ENCODE peak calls at places on chromosomes 4 and X, in nine cellular contexts. One of them, this sample, is unnamed.

GRCh38 chr4:170198742-170199141 is 109.0 kb upstream of the AADAT start:
- DNase-seq in central memory CD4-positive, alpha-beta T cell: no peak
- DNase-seq in midbrain: peak; percentile 0
- DNase-seq in ovary: no peak
- DNase-seq in nephron progenitor cell: no peak
- DNase-seq in endothelial cell: no peak
- DNase-seq in activated CD4-positive, alpha-beta T cell treated with anti-CD3 and anti-CD28 coated beads, Interleukin-2, amount 10 ng/mL, durations not matched to agents 7 days and 5 days: no peak
- DNase-seq in dermis blood vessel endothelial cell: no peak
- DNase-seq in NCI-H2081: no peak
- DNase-seq in this sample: no peak

GRCh38 chr4:4858527-4858926 is 938 bp upstream of the MSX1 start:
- DNase-seq in dermis blood vessel endothelial cell: no peak
- DNase-seq in endothelial cell: no peak
- DNase-seq in nephron progenitor cell: no peak
- DNase-seq in ovary: peak; percentile 26
- DNase-seq in NCI-H2081: no peak
- DNase-seq in activated CD4-positive, alpha-beta T cell treated with anti-CD3 and anti-CD28 coated beads, Interleukin-2, amount 10 ng/mL, durations not matched to agents 7 days and 5 days: no peak
- DNase-seq in central memory CD4-positive, alpha-beta T cell: no peak
- DNase-seq in midbrain: no peak
- DNase-seq in this sample: no peak

GRCh38 chrX:110852180-110852579 is 56.6 kb upstream of the CHRDL1 start:
- DNase-seq in NCI-H2081: peak; percentile 36
- DNase-seq in midbrain: no peak
- DNase-seq in endothelial cell: peak; percentile 20
- DNase-seq in ovary: no peak
- DNase-seq in activated CD4-positive, alpha-beta T cell treated with anti-CD3 and anti-CD28 coated beads, Interleukin-2, amount 10 ng/mL, durations not matched to agents 7 days and 5 days: peak; percentile 5
- DNase-seq in central memory CD4-positive, alpha-beta T cell: no peak
- DNase-seq in dermis blood vessel endothelial cell: peak; percentile 25
- DNase-seq in nephron progenitor cell: peak; percentile 36
- DNase-seq in this sample: no peak

GRCh38 chrX:12210921-12211320 is 72.6 kb downstream of the FRMPD4 start:
- DNase-seq in endothelial cell: no peak
- DNase-seq in central memory CD4-positive, alpha-beta T cell: no peak
- DNase-seq in ovary: no peak
- DNase-seq in NCI-H2081: no peak
- DNase-seq in midbrain: no peak
- DNase-seq in dermis blood vessel endothelial cell: no peak
- DNase-seq in activated CD4-positive, alpha-beta T cell treated with anti-CD3 and anti-CD28 coated beads, Interleukin-2, amount 10 ng/mL, durations not matched to agents 7 days and 5 days: no peak
- DNase-seq in nephron progenitor cell: no peak
- DNase-seq in this sample: no peak

GRCh38 chrX:155231163-155231562 is 14.9 kb downstream of the VBP1 start:
- DNase-seq in endothelial cell: no peak
- DNase-seq in activated CD4-positive, alpha-beta T cell treated with anti-CD3 and anti-CD28 coated beads, Interleukin-2, amount 10 ng/mL, durations not matched to agents 7 days and 5 days: no peak
- DNase-seq in dermis blood vessel endothelial cell: no peak
- DNase-seq in central memory CD4-positive, alpha-beta T cell: no peak
- DNase-seq in nephron progenitor cell: no peak
- DNase-seq in NCI-H2081: no peak
- DNase-seq in midbrain: no peak
- DNase-seq in ovary: no peak
- DNase-seq in this sample: no peak

GRCh38 chr4:151730003-151730559 is 30.7 kb downstream of the GATB start:
- DNase-seq in endothelial cell: no peak
- DNase-seq in activated CD4-positive, alpha-beta T cell treated with anti-CD3 and anti-CD28 coated beads, Interleukin-2, amount 10 ng/mL, durations not matched to agents 7 days and 5 days: no peak
- DNase-seq in midbrain: no peak
- DNase-seq in ovary: no peak
- DNase-seq in nephron progenitor cell: peak; percentile 22
- DNase-seq in NCI-H2081: no peak
- DNase-seq in central memory CD4-positive, alpha-beta T cell: no peak
- DNase-seq in dermis blood vessel endothelial cell: no peak
- DNase-seq in this sample: no peak

GRCh38 chr4:176792348-176793059 is at the start of gene VEGFC:
- DNase-seq in central memory CD4-positive, alpha-beta T cell: no peak
- DNase-seq in midbrain: peak; percentile 32
- DNase-seq in NCI-H2081: peak; percentile 10
- DNase-seq in dermis blood vessel endothelial cell: peak; percentile 86
- DNase-seq in endothelial cell: peak; percentile 65
- DNase-seq in ovary: peak; percentile 66
- DNase-seq in activated CD4-positive, alpha-beta T cell treated with anti-CD3 and anti-CD28 coated beads, Interleukin-2, amount 10 ng/mL, durations not matched to agents 7 days and 5 days: peak; percentile 9
- DNase-seq in nephron progenitor cell: peak; percentile 80
- DNase-seq in this sample: no peak

GRCh38 chrX:10833299-10834169 is 213.1 kb upstream of the MID1 start:
- DNase-seq in central memory CD4-positive, alpha-beta T cell: no peak
- DNase-seq in NCI-H2081: no peak
- DNase-seq in ovary: peak; percentile 36
- DNase-seq in activated CD4-positive, alpha-beta T cell treated with anti-CD3 and anti-CD28 coated beads, Interleukin-2, amount 10 ng/mL, durations not matched to agents 7 days and 5 days: no peak
- DNase-seq in midbrain: no peak
- DNase-seq in nephron progenitor cell: peak; percentile 32
- DNase-seq in dermis blood vessel endothelial cell: peak; percentile 0
- DNase-seq in endothelial cell: peak; percentile 16
- DNase-seq in this sample: no peak

GRCh38 chr4:2222838-2223237 is 19.1 kb downstream of the HAUS3 start:
- DNase-seq in dermis blood vessel endothelial cell: no peak
- DNase-seq in midbrain: no peak
- DNase-seq in endothelial cell: no peak
- DNase-seq in ovary: no peak
- DNase-seq in NCI-H2081: no peak
- DNase-seq in activated CD4-positive, alpha-beta T cell treated with anti-CD3 and anti-CD28 coated beads, Interleukin-2, amount 10 ng/mL, durations not matched to agents 7 days and 5 days: no peak
- DNase-seq in nephron progenitor cell: no peak
- DNase-seq in central memory CD4-positive, alpha-beta T cell: no peak
- DNase-seq in this sample: no peak

GRCh38 chr4:112403072-112403945 is 106.1 kb downstream of the ALPK1 start:
- DNase-seq in central memory CD4-positive, alpha-beta T cell: no peak
- DNase-seq in nephron progenitor cell: no peak
- DNase-seq in activated CD4-positive, alpha-beta T cell treated with anti-CD3 and anti-CD28 coated beads, Interleukin-2, amount 10 ng/mL, durations not matched to agents 7 days and 5 days: no peak
- DNase-seq in dermis blood vessel endothelial cell: no peak
- DNase-seq in endothelial cell: no peak
- DNase-seq in NCI-H2081: no peak
- DNase-seq in midbrain: peak; percentile 42
- DNase-seq in ovary: no peak
- DNase-seq in this sample: no peak

GRCh38 chrX:19840899-19841648 is 46.3 kb downstream of the SH3KBP1 start:
- DNase-seq in NCI-H2081: no peak
- DNase-seq in ovary: no peak
- DNase-seq in nephron progenitor cell: no peak
- DNase-seq in midbrain: no peak
- DNase-seq in activated CD4-positive, alpha-beta T cell treated with anti-CD3 and anti-CD28 coated beads, Interleukin-2, amount 10 ng/mL, durations not matched to agents 7 days and 5 days: peak; percentile 70
- DNase-seq in central memory CD4-positive, alpha-beta T cell: peak; percentile 52
- DNase-seq in dermis blood vessel endothelial cell: no peak
- DNase-seq in endothelial cell: no peak
- DNase-seq in this sample: no peak

GRCh38 chr4:173325007-173325736 is 9.0 kb downstream of the HMGB2 start:
- DNase-seq in dermis blood vessel endothelial cell: no peak
- DNase-seq in NCI-H2081: no peak
- DNase-seq in nephron progenitor cell: no peak
- DNase-seq in ovary: no peak
- DNase-seq in midbrain: no peak
- DNase-seq in central memory CD4-positive, alpha-beta T cell: no peak
- DNase-seq in endothelial cell: no peak
- DNase-seq in activated CD4-positive, alpha-beta T cell treated with anti-CD3 and anti-CD28 coated beads, Interleukin-2, amount 10 ng/mL, durations not matched to agents 7 days and 5 days: no peak
- DNase-seq in this sample: no peak

GRCh38 chr4:74230902-74231499 is 73.1 kb downstream of the MTHFD2L start:
- DNase-seq in ovary: no peak
- DNase-seq in dermis blood vessel endothelial cell: peak; percentile 76
- DNase-seq in nephron progenitor cell: no peak
- DNase-seq in activated CD4-positive, alpha-beta T cell treated with anti-CD3 and anti-CD28 coated beads, Interleukin-2, amount 10 ng/mL, durations not matched to agents 7 days and 5 days: no peak
- DNase-seq in central memory CD4-positive, alpha-beta T cell: no peak
- DNase-seq in endothelial cell: no peak
- DNase-seq in NCI-H2081: no peak
- DNase-seq in midbrain: no peak
- DNase-seq in this sample: no peak

GRCh38 chr4:48445704-48446103 is 37.4 kb upstream of the SLC10A4 start:
- DNase-seq in activated CD4-positive, alpha-beta T cell treated with anti-CD3 and anti-CD28 coated beads, Interleukin-2, amount 10 ng/mL, durations not matched to agents 7 days and 5 days: no peak
- DNase-seq in endothelial cell: no peak
- DNase-seq in central memory CD4-positive, alpha-beta T cell: peak; percentile 2
- DNase-seq in midbrain: no peak
- DNase-seq in nephron progenitor cell: no peak
- DNase-seq in dermis blood vessel endothelial cell: peak; percentile 46
- DNase-seq in ovary: no peak
- DNase-seq in NCI-H2081: no peak
- DNase-seq in this sample: no peak

GRCh38 chrX:137352101-137352660 is 213.7 kb upstream of the ZIC3 start:
- DNase-seq in ovary: no peak
- DNase-seq in activated CD4-positive, alpha-beta T cell treated with anti-CD3 and anti-CD28 coated beads, Interleukin-2, amount 10 ng/mL, durations not matched to agents 7 days and 5 days: no peak
- DNase-seq in midbrain: no peak
- DNase-seq in nephron progenitor cell: no peak
- DNase-seq in central memory CD4-positive, alpha-beta T cell: no peak
- DNase-seq in dermis blood vessel endothelial cell: no peak
- DNase-seq in endothelial cell: no peak
- DNase-seq in NCI-H2081: no peak
- DNase-seq in this sample: no peak

GRCh38 chr4:1353186-1354055 is 6.4 kb downstream of the UVSSA start:
- DNase-seq in ovary: no peak
- DNase-seq in dermis blood vessel endothelial cell: no peak
- DNase-seq in endothelial cell: no peak
- DNase-seq in midbrain: no peak
- DNase-seq in NCI-H2081: no peak
- DNase-seq in activated CD4-positive, alpha-beta T cell treated with anti-CD3 and anti-CD28 coated beads, Interleukin-2, amount 10 ng/mL, durations not matched to agents 7 days and 5 days: no peak
- DNase-seq in nephron progenitor cell: no peak
- DNase-seq in central memory CD4-positive, alpha-beta T cell: no peak
- DNase-seq in this sample: no peak

GRCh38 chr4:86512631-86513030 is 81.5 kb upstream of the PTPN13 start:
- DNase-seq in ovary: no peak
- DNase-seq in activated CD4-positive, alpha-beta T cell treated with anti-CD3 and anti-CD28 coated beads, Interleukin-2, amount 10 ng/mL, durations not matched to agents 7 days and 5 days: no peak
- DNase-seq in NCI-H2081: no peak
- DNase-seq in nephron progenitor cell: no peak
- DNase-seq in endothelial cell: no peak
- DNase-seq in dermis blood vessel endothelial cell: no peak
- DNase-seq in central memory CD4-positive, alpha-beta T cell: no peak
- DNase-seq in midbrain: no peak
- DNase-seq in this sample: no peak

GRCh38 chr4:185991750-185992149 is 77.2 kb upstream of the TLR3 start:
- DNase-seq in NCI-H2081: no peak
- DNase-seq in central memory CD4-positive, alpha-beta T cell: no peak
- DNase-seq in midbrain: no peak
- DNase-seq in dermis blood vessel endothelial cell: no peak
- DNase-seq in activated CD4-positive, alpha-beta T cell treated with anti-CD3 and anti-CD28 coated beads, Interleukin-2, amount 10 ng/mL, durations not matched to agents 7 days and 5 days: no peak
- DNase-seq in ovary: no peak
- DNase-seq in endothelial cell: no peak
- DNase-seq in nephron progenitor cell: no peak
- DNase-seq in this sample: no peak

GRCh38 chrX:129957241-129958099 is 25.0 kb upstream of the BCORL1 start:
- DNase-seq in nephron progenitor cell: peak; percentile 68
- DNase-seq in dermis blood vessel endothelial cell: peak; percentile 52
- DNase-seq in NCI-H2081: no peak
- DNase-seq in endothelial cell: peak; percentile 61
- DNase-seq in activated CD4-positive, alpha-beta T cell treated with anti-CD3 and anti-CD28 coated beads, Interleukin-2, amount 10 ng/mL, durations not matched to agents 7 days and 5 days: peak; percentile 31
- DNase-seq in midbrain: no peak
- DNase-seq in central memory CD4-positive, alpha-beta T cell: no peak
- DNase-seq in ovary: peak; percentile 75
- DNase-seq in this sample: no peak

GRCh38 chr4:108651068-108651794 is 832 bp downstream of the OSTC start:
- DNase-seq in ovary: no peak
- DNase-seq in activated CD4-positive, alpha-beta T cell treated with anti-CD3 and anti-CD28 coated beads, Interleukin-2, amount 10 ng/mL, durations not matched to agents 7 days and 5 days: no peak
- DNase-seq in NCI-H2081: no peak
- DNase-seq in midbrain: no peak
- DNase-seq in endothelial cell: no peak
- DNase-seq in central memory CD4-positive, alpha-beta T cell: no peak
- DNase-seq in nephron progenitor cell: no peak
- DNase-seq in dermis blood vessel endothelial cell: peak; percentile 72
- DNase-seq in this sample: peak; percentile 23

GRCh38 chr4:186712690-186713089 is 11.0 kb downstream of the FAT1 start:
- DNase-seq in central memory CD4-positive, alpha-beta T cell: no peak
- DNase-seq in midbrain: no peak
- DNase-seq in NCI-H2081: no peak
- DNase-seq in nephron progenitor cell: no peak
- DNase-seq in dermis blood vessel endothelial cell: no peak
- DNase-seq in endothelial cell: no peak
- DNase-seq in ovary: no peak
- DNase-seq in activated CD4-positive, alpha-beta T cell treated with anti-CD3 and anti-CD28 coated beads, Interleukin-2, amount 10 ng/mL, durations not matched to agents 7 days and 5 days: no peak
- DNase-seq in this sample: no peak

GRCh38 chrX:9566150-9566621 is 101.3 kb downstream of the TBL1X start:
- DNase-seq in central memory CD4-positive, alpha-beta T cell: no peak
- DNase-seq in ovary: peak; percentile 70
- DNase-seq in nephron progenitor cell: no peak
- DNase-seq in NCI-H2081: peak; percentile 11
- DNase-seq in activated CD4-positive, alpha-beta T cell treated with anti-CD3 and anti-CD28 coated beads, Interleukin-2, amount 10 ng/mL, durations not matched to agents 7 days and 5 days: peak; percentile 7
- DNase-seq in dermis blood vessel endothelial cell: peak; percentile 84
- DNase-seq in endothelial cell: no peak
- DNase-seq in midbrain: peak; percentile 39
- DNase-seq in this sample: peak; percentile 45

GRCh38 chr4:12723849-12724447 is 760.2 kb downstream of the RAB28 start:
- DNase-seq in NCI-H2081: no peak
- DNase-seq in nephron progenitor cell: no peak
- DNase-seq in midbrain: no peak
- DNase-seq in central memory CD4-positive, alpha-beta T cell: no peak
- DNase-seq in activated CD4-positive, alpha-beta T cell treated with anti-CD3 and anti-CD28 coated beads, Interleukin-2, amount 10 ng/mL, durations not matched to agents 7 days and 5 days: no peak
- DNase-seq in ovary: no peak
- DNase-seq in endothelial cell: no peak
- DNase-seq in dermis blood vessel endothelial cell: no peak
- DNase-seq in this sample: no peak

GRCh38 chrX:11968470-11968869 is 169.8 kb upstream of the FRMPD4 start:
- DNase-seq in central memory CD4-positive, alpha-beta T cell: no peak
- DNase-seq in dermis blood vessel endothelial cell: no peak
- DNase-seq in activated CD4-positive, alpha-beta T cell treated with anti-CD3 and anti-CD28 coated beads, Interleukin-2, amount 10 ng/mL, durations not matched to agents 7 days and 5 days: no peak
- DNase-seq in nephron progenitor cell: no peak
- DNase-seq in midbrain: no peak
- DNase-seq in ovary: no peak
- DNase-seq in endothelial cell: no peak
- DNase-seq in NCI-H2081: peak; percentile 17
- DNase-seq in this sample: no peak

GRCh38 chr4:53981066-53981465 is 83.3 kb downstream of the CHIC2 start:
- DNase-seq in dermis blood vessel endothelial cell: no peak
- DNase-seq in nephron progenitor cell: no peak
- DNase-seq in midbrain: no peak
- DNase-seq in endothelial cell: no peak
- DNase-seq in ovary: no peak
- DNase-seq in activated CD4-positive, alpha-beta T cell treated with anti-CD3 and anti-CD28 coated beads, Interleukin-2, amount 10 ng/mL, durations not matched to agents 7 days and 5 days: no peak
- DNase-seq in NCI-H2081: no peak
- DNase-seq in central memory CD4-positive, alpha-beta T cell: no peak
- DNase-seq in this sample: no peak

GRCh38 chrX:46681849-46682248 is 77.1 kb downstream of the SLC9A7 start:
- DNase-seq in nephron progenitor cell: no peak
- DNase-seq in central memory CD4-positive, alpha-beta T cell: no peak
- DNase-seq in NCI-H2081: no peak
- DNase-seq in activated CD4-positive, alpha-beta T cell treated with anti-CD3 and anti-CD28 coated beads, Interleukin-2, amount 10 ng/mL, durations not matched to agents 7 days and 5 days: no peak
- DNase-seq in midbrain: no peak
- DNase-seq in ovary: no peak
- DNase-seq in endothelial cell: no peak
- DNase-seq in dermis blood vessel endothelial cell: no peak
- DNase-seq in this sample: no peak

GRCh38 chrX:17595456-17596035 is 141.7 kb upstream of the SCML1 start:
- DNase-seq in nephron progenitor cell: no peak
- DNase-seq in midbrain: no peak
- DNase-seq in activated CD4-positive, alpha-beta T cell treated with anti-CD3 and anti-CD28 coated beads, Interleukin-2, amount 10 ng/mL, durations not matched to agents 7 days and 5 days: no peak
- DNase-seq in dermis blood vessel endothelial cell: peak; percentile 79
- DNase-seq in endothelial cell: no peak
- DNase-seq in central memory CD4-positive, alpha-beta T cell: no peak
- DNase-seq in NCI-H2081: no peak
- DNase-seq in ovary: no peak
- DNase-seq in this sample: no peak

GRCh38 chr4:71288875-71289274 is 49.9 kb upstream of the SLC4A4 start:
- DNase-seq in activated CD4-positive, alpha-beta T cell treated with anti-CD3 and anti-CD28 coated beads, Interleukin-2, amount 10 ng/mL, durations not matched to agents 7 days and 5 days: no peak
- DNase-seq in endothelial cell: no peak
- DNase-seq in dermis blood vessel endothelial cell: no peak
- DNase-seq in central memory CD4-positive, alpha-beta T cell: no peak
- DNase-seq in ovary: no peak
- DNase-seq in midbrain: no peak
- DNase-seq in NCI-H2081: no peak
- DNase-seq in nephron progenitor cell: no peak
- DNase-seq in this sample: no peak

GRCh38 chrX:12308420-12308819 is 170.1 kb downstream of the FRMPD4 start:
- DNase-seq in midbrain: no peak
- DNase-seq in endothelial cell: no peak
- DNase-seq in central memory CD4-positive, alpha-beta T cell: no peak
- DNase-seq in activated CD4-positive, alpha-beta T cell treated with anti-CD3 and anti-CD28 coated beads, Interleukin-2, amount 10 ng/mL, durations not matched to agents 7 days and 5 days: no peak
- DNase-seq in NCI-H2081: peak; percentile 6
- DNase-seq in ovary: no peak
- DNase-seq in nephron progenitor cell: no peak
- DNase-seq in dermis blood vessel endothelial cell: no peak
- DNase-seq in this sample: no peak

GRCh38 chr4:113064244-113064643 is 14.8 kb downstream of the ANK2 start:
- DNase-seq in midbrain: no peak
- DNase-seq in central memory CD4-positive, alpha-beta T cell: no peak
- DNase-seq in NCI-H2081: peak; percentile 86
- DNase-seq in ovary: no peak
- DNase-seq in endothelial cell: no peak
- DNase-seq in dermis blood vessel endothelial cell: no peak
- DNase-seq in activated CD4-positive, alpha-beta T cell treated with anti-CD3 and anti-CD28 coated beads, Interleukin-2, amount 10 ng/mL, durations not matched to agents 7 days and 5 days: no peak
- DNase-seq in nephron progenitor cell: no peak
- DNase-seq in this sample: no peak

GRCh38 chr4:78033859-78034258 is 23.3 kb upstream of the FRAS1 start:
- DNase-seq in central memory CD4-positive, alpha-beta T cell: no peak
- DNase-seq in dermis blood vessel endothelial cell: no peak
- DNase-seq in ovary: no peak
- DNase-seq in NCI-H2081: no peak
- DNase-seq in endothelial cell: no peak
- DNase-seq in activated CD4-positive, alpha-beta T cell treated with anti-CD3 and anti-CD28 coated beads, Interleukin-2, amount 10 ng/mL, durations not matched to agents 7 days and 5 days: no peak
- DNase-seq in nephron progenitor cell: no peak
- DNase-seq in midbrain: no peak
- DNase-seq in this sample: no peak